ENCODE peak calls at places on chromosome 4, in five cellular contexts. N is IMR-90; A is A549; U is naive thymus-derived CD4-positive, alpha-beta T cell; R is upper lobe of left lung. D is an unnamed sample.

GRCh38 chr4:122584517-122584916 is 36.3 kb downstream of the IL21 start:
- ATAC-seq in R (no peak), A (no peak), U (peak; percentile 58), N (peak; percentile 53), D (no peak)

GRCh38 chr4:122914292-122914904 is 8.0 kb downstream of the NUDT6 start:
- ATAC-seq in N (peak; percentile 89), U (peak; percentile 78), A (peak; percentile 86), R (peak; percentile 62), D (no peak)

GRCh38 chr4:177236889-177237288 is 72.8 kb upstream of the NEIL3 start:
- ATAC-seq in N (no peak), U (no peak), R (no peak), A (no peak), D (peak; percentile 13)

GRCh38 chr4:85495621-85496020 is 20.7 kb downstream of the ARHGAP24 start:
- ATAC-seq in N (no peak), R (no peak), A (peak; percentile 56), U (no peak), D (no peak)

GRCh38 chr4:75699299-75699698 is 25.1 kb upstream of the USO1 start:
- ATAC-seq in A (no peak), U (no peak), N (no peak), R (no peak), D (peak; percentile 28)

GRCh38 chr4:174763454-174764104 is 65.5 kb downstream of the GLRA3 start:
- ATAC-seq in A (no peak), U (no peak), R (no peak), N (no peak), D (peak; percentile 50)

GRCh38 chr4:92236907-92237306 is 66.9 kb upstream of the GRID2 start:
- ATAC-seq in A (no peak), N (no peak), U (no peak), R (no peak), D (no peak)

GRCh38 chr4:38037627-38038026 is 77.4 kb downstream of the PTTG2 start:
- ATAC-seq in A (no peak), U (no peak), R (no peak), N (no peak), D (no peak)

GRCh38 chr4:56250801-56251200 is 136.5 kb downstream of the AASDH start:
- ATAC-seq in N (no peak), U (no peak), A (no peak), R (no peak), D (no peak)

GRCh38 chr4:186851291-186852077 is 127.8 kb upstream of the FAT1 start:
- ATAC-seq in U (no peak), R (no peak), N (no peak), A (no peak), D (no peak)

GRCh38 chr4:21248336-21248735 is 548.1 kb downstream of the PACRGL start:
- ATAC-seq in N (no peak), U (no peak), A (no peak), R (no peak), D (no peak)

GRCh38 chr4:6607368-6608050 is 32.5 kb downstream of the MAN2B2 start:
- ATAC-seq in A (no peak), U (no peak), R (no peak), N (no peak), D (no peak)

GRCh38 chr4:183240581-183241321 is 79.3 kb downstream of the CLDN22 start:
- ATAC-seq in N (peak; percentile 19), R (peak; percentile 58), A (peak; percentile 34), U (no peak), D (peak; percentile 45)

GRCh38 chr4:150591904-150592303 is 10.0 kb downstream of the MAB21L2 start:
- ATAC-seq in A (no peak), U (no peak), R (no peak), N (no peak), D (no peak)

GRCh38 chr4:185774076-185774731 is 37.8 kb downstream of the SORBS2 start:
- ATAC-seq in U (no peak), N (no peak), R (no peak), A (no peak), D (no peak)

GRCh38 chr4:79259242-79259641 is 66.6 kb downstream of the NAA11 start:
- ATAC-seq in A (no peak), U (no peak), N (no peak), R (no peak), D (no peak)

D was measured in stimulated activated memory B cell treated with anti-CD40 and anti-IgM and Interleukin-4, amounts not matched to agents 10 μg/mL and 1 μg/mL and 100 μg/mL, for 72 hours.